ENCODE peak calls at places on chromosomes 16 and 17, in six cellular contexts. One of them, this sample, is unnamed.

GRCh38 chr17:10809605-10810004 is 5.7 kb upstream of the TMEM238L start:
- DNase-seq in EL: no peak
- DNase-seq in breast epithelium: no peak
- DNase-seq in substantia nigra: no peak
- DNase-seq in activated naive CD8-positive, alpha-beta T cell treated with anti-CD3 and anti-CD28 coated beads, Interleukin-2, amount 50 U/mL, for 24 hours: no peak
- DNase-seq in CD4-positive, alpha-beta T cell: no peak
- DNase-seq in this sample: no peak

GRCh38 chr17:81019563-81020442 is 15.1 kb upstream of the BAIAP2 start:
- DNase-seq in EL: no peak
- DNase-seq in breast epithelium: no peak
- DNase-seq in substantia nigra: no peak
- DNase-seq in activated naive CD8-positive, alpha-beta T cell treated with anti-CD3 and anti-CD28 coated beads, Interleukin-2, amount 50 U/mL, for 24 hours: no peak
- DNase-seq in CD4-positive, alpha-beta T cell: no peak
- DNase-seq in this sample: no peak

GRCh38 chr17:3879591-3880417 is 13.0 kb downstream of the CAMKK1 start:
- DNase-seq in EL: no peak
- DNase-seq in breast epithelium: no peak
- DNase-seq in substantia nigra: no peak
- DNase-seq in activated naive CD8-positive, alpha-beta T cell treated with anti-CD3 and anti-CD28 coated beads, Interleukin-2, amount 50 U/mL, for 24 hours: no peak
- DNase-seq in CD4-positive, alpha-beta T cell: no peak
- DNase-seq in this sample: no peak

GRCh38 chr16:11059588-11059987 is 115.2 kb downstream of the CLEC16A start:
- DNase-seq in EL: no peak
- DNase-seq in breast epithelium: no peak
- DNase-seq in substantia nigra: no peak
- DNase-seq in activated naive CD8-positive, alpha-beta T cell treated with anti-CD3 and anti-CD28 coated beads, Interleukin-2, amount 50 U/mL, for 24 hours: no peak
- DNase-seq in CD4-positive, alpha-beta T cell: no peak
- DNase-seq in this sample: no peak

GRCh38 chr17:3738562-3739295 is 15.0 kb downstream of the HASPIN start:
- DNase-seq in EL: no peak
- DNase-seq in breast epithelium: no peak
- DNase-seq in substantia nigra: peak
- DNase-seq in activated naive CD8-positive, alpha-beta T cell treated with anti-CD3 and anti-CD28 coated beads, Interleukin-2, amount 50 U/mL, for 24 hours: peak
- DNase-seq in CD4-positive, alpha-beta T cell: peak
- DNase-seq in this sample: peak

GRCh38 chr17:19306160-19307111 is 56.1 kb downstream of the B9D1 start:
- DNase-seq in EL: no peak
- DNase-seq in breast epithelium: no peak
- DNase-seq in substantia nigra: peak
- DNase-seq in activated naive CD8-positive, alpha-beta T cell treated with anti-CD3 and anti-CD28 coated beads, Interleukin-2, amount 50 U/mL, for 24 hours: peak
- DNase-seq in CD4-positive, alpha-beta T cell: peak
- DNase-seq in this sample: no peak

GRCh38 chr16:53612003-53612402 is 91.7 kb downstream of the RPGRIP1L start:
- DNase-seq in EL: no peak
- DNase-seq in breast epithelium: no peak
- DNase-seq in substantia nigra: no peak
- DNase-seq in activated naive CD8-positive, alpha-beta T cell treated with anti-CD3 and anti-CD28 coated beads, Interleukin-2, amount 50 U/mL, for 24 hours: no peak
- DNase-seq in CD4-positive, alpha-beta T cell: no peak
- DNase-seq in this sample: no peak

GRCh38 chr16:2720719-2721633 is 952 bp upstream of the PRSS27 start:
- DNase-seq in EL: peak
- DNase-seq in breast epithelium: peak
- DNase-seq in substantia nigra: peak
- DNase-seq in activated naive CD8-positive, alpha-beta T cell treated with anti-CD3 and anti-CD28 coated beads, Interleukin-2, amount 50 U/mL, for 24 hours: peak
- DNase-seq in CD4-positive, alpha-beta T cell: peak
- DNase-seq in this sample: peak

GRCh38 chr17:10614536-10615155 is 42.5 kb downstream of the MYH3 start:
- DNase-seq in EL: peak
- DNase-seq in breast epithelium: no peak
- DNase-seq in substantia nigra: peak
- DNase-seq in activated naive CD8-positive, alpha-beta T cell treated with anti-CD3 and anti-CD28 coated beads, Interleukin-2, amount 50 U/mL, for 24 hours: peak
- DNase-seq in CD4-positive, alpha-beta T cell: peak
- DNase-seq in this sample: peak

GRCh38 chr17:12078791-12079190 is 58.1 kb downstream of the MAP2K4 start:
- DNase-seq in EL: peak
- DNase-seq in breast epithelium: no peak
- DNase-seq in substantia nigra: no peak
- DNase-seq in activated naive CD8-positive, alpha-beta T cell treated with anti-CD3 and anti-CD28 coated beads, Interleukin-2, amount 50 U/mL, for 24 hours: no peak
- DNase-seq in CD4-positive, alpha-beta T cell: no peak
- DNase-seq in this sample: peak

GRCh38 chr17:48587276-48588073 is 2.6 kb downstream of the HOXB3 start:
- DNase-seq in EL: no peak
- DNase-seq in breast epithelium: no peak
- DNase-seq in substantia nigra: no peak
- DNase-seq in activated naive CD8-positive, alpha-beta T cell treated with anti-CD3 and anti-CD28 coated beads, Interleukin-2, amount 50 U/mL, for 24 hours: no peak
- DNase-seq in CD4-positive, alpha-beta T cell: no peak
- DNase-seq in this sample: peak

GRCh38 chr16:586047-586644 is 3.7 kb upstream of the RAB40C start:
- DNase-seq in EL: peak
- DNase-seq in breast epithelium: no peak
- DNase-seq in substantia nigra: no peak
- DNase-seq in activated naive CD8-positive, alpha-beta T cell treated with anti-CD3 and anti-CD28 coated beads, Interleukin-2, amount 50 U/mL, for 24 hours: no peak
- DNase-seq in CD4-positive, alpha-beta T cell: no peak
- DNase-seq in this sample: peak

GRCh38 chr17:17810374-17811248 is 26.2 kb downstream of the SREBF1 start:
- DNase-seq in EL: no peak
- DNase-seq in breast epithelium: no peak
- DNase-seq in substantia nigra: no peak
- DNase-seq in activated naive CD8-positive, alpha-beta T cell treated with anti-CD3 and anti-CD28 coated beads, Interleukin-2, amount 50 U/mL, for 24 hours: no peak
- DNase-seq in CD4-positive, alpha-beta T cell: no peak
- DNase-seq in this sample: no peak

GRCh38 chr17:75778861-75779249 is 5.8 kb upstream of the UNK start:
- DNase-seq in EL: peak
- DNase-seq in breast epithelium: no peak
- DNase-seq in substantia nigra: no peak
- DNase-seq in activated naive CD8-positive, alpha-beta T cell treated with anti-CD3 and anti-CD28 coated beads, Interleukin-2, amount 50 U/mL, for 24 hours: peak
- DNase-seq in CD4-positive, alpha-beta T cell: no peak
- DNase-seq in this sample: peak